ENCODE peak calls at places on chromosomes 3 and 15, in four cellular contexts. S, Z, X and T are unnamed samples.

GRCh38 chr3:190739726-190740230 is 122.7 kb downstream of the GMNC start:
- DNase-seq in X (no peak), Z (no peak), S (no peak), T (no peak)

GRCh38 chr3:11363732-11364131 is 91.5 kb downstream of the ATG7 start:
- DNase-seq in X (no peak), Z (no peak), S (no peak), T (no peak)

GRCh38 chr3:150005243-150006102 is 34.8 kb upstream of the PFN2 start:
- DNase-seq in Z (no peak), S (peak), X (no peak), T (no peak)

GRCh38 chr15:40928975-40929729 is at the start of gene DLL4:
- DNase-seq in Z (no peak), S (peak), X (peak), T (no peak)

GRCh38 chr3:151439652-151440125 is 21.2 kb downstream of the IGSF10 start:
- DNase-seq in Z (no peak), S (peak), X (no peak), T (no peak)

GRCh38 chr3:123816673-123817207 is 67.4 kb downstream of the MYLK start:
- DNase-seq in S (peak), Z (no peak), X (no peak), T (no peak)

GRCh38 chr3:144112036-144112435 is 140.4 kb downstream of the DIPK2A start:
- DNase-seq in Z (no peak), X (peak), S (peak), T (no peak)

GRCh38 chr3:23748398-23749110 is 57.2 kb upstream of the UBE2E1 start:
- DNase-seq in Z (no peak), X (no peak), S (no peak), T (no peak)

GRCh38 chr3:38543602-38544001 is 47.5 kb downstream of the EXOG start:
- DNase-seq in Z (no peak), S (no peak), X (no peak), T (no peak)

GRCh38 chr3:159857840-159858239 is 130.8 kb upstream of the IL12A start:
- DNase-seq in X (no peak), Z (no peak), S (no peak), T (no peak)
- H3K27ac ChIP-seq in X (no peak), Z (no peak), S (no peak), T (no peak)

GRCh38 chr15:29593086-29593485 is 229.2 kb downstream of the TJP1 start:
- DNase-seq in S (no peak), X (no peak), Z (no peak), T (no peak)

GRCh38 chr15:29600262-29600661 is 222.0 kb downstream of the TJP1 start:
- DNase-seq in X (no peak), S (no peak), Z (no peak), T (no peak)

GRCh38 chr15:29601811-29602210 is 220.5 kb downstream of the TJP1 start:
- DNase-seq in X (no peak), Z (no peak), S (peak), T (no peak)

GRCh38 chr15:29593629-29594028 is 228.6 kb downstream of the TJP1 start:
- DNase-seq in S (no peak), Z (no peak), X (no peak), T (no peak)

DNA sequence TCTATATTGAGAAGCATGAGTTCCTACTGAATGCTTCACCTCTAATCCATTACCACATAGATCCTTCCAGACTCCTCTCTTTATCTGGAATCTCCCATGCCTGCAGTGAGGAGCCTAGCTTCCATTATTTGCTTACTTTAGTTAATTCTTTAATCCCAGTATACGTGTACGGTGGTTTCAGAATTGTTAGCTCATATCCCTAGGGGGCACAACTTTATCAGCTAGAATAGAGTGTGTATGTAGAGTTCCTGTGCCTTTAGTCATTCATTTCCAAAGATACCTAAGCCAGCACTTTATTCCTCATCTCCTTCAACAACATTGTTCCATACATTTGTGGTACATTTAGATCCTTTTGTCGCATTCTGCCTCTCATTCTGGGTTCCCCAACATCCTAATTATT is 226.0 kb downstream of the TJP1 start:
- DNase-seq in S (peak), X (no peak), Z (no peak), T (no peak)
- TF ChIP-seq CTCF in S (no peak), X (no peak), Z (no peak), T (no peak)

GRCh38 chr3:57127849-57128566 is 37.1 kb downstream of the IL17RD start:
- DNase-seq in S (peak), Z (no peak), X (no peak), T (no peak)
- H3K4me3 ChIP-seq in S (no peak), Z (peak), X (peak), T (no peak)

DNA sequence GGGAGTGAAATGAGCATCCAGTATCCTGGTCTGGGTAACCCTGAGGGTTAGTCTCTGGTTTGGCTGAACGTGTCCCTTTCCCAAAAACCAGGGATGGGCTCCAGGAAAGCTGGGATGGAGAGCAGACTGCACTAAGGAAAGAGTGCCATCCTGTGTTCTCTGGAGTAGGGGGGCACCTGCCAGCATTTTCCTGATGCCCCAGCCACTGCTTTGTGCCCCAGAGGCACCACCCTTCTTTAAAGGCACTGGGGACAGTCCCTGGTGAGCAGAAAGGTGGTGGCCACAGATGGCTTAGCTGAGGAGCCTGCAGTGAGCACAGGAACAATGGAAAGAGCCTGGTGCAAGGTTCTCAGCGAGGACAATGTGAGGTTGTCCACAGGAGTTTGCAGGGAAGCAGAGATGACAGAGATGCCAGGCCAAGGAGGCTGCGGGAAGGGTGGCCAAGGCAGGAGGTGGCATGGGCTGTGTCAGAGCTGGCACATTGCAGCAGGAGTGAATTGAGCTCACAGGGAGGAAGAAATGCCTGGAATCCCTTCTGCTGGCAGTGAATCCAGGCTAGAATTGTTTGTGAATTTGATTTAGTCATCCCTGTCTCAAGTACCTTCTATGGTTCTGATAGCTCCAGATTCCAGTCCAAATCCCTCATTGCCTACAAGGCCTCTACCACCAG is 39.9 kb downstream of the AMOTL2 start:
- DNase-seq in S (peak), Z (no peak), X (no peak), T (no peak)
- H3K27ac ChIP-seq in S (peak), Z (peak), X (peak), T (peak)

DNA sequence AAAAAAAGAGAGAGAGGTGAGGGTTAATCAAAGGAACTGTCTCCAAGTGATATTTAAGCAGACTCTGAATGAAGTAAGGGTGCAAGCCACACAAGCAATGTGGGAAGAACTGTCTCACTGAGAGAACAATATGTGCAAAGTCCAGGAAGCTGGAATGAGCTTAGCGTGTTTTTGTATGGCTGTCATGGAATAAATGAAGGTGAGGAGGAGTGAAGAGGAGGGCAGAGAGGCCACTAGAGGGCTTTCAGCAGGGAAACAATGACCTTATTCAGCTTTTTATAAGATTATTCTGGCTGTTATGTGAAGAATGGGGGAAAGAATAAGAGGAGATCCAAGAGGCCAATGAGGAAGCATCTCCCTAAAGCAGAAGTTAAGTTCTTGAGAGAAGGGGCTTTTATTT is 86.9 kb upstream of the COL8A1 start:
- DNase-seq in S (no peak), X (no peak), Z (no peak), T (no peak)
- TF ChIP-seq CTCF in S (no peak), X (no peak), Z (no peak), T (no peak)

GRCh38 chr15:92833493-92834271 is 66.4 kb upstream of the CHD2 start:
- DNase-seq in X (no peak), Z (no peak), S (no peak), T (no peak)

GRCh38 chr15:92829875-92830274 is 70.2 kb upstream of the CHD2 start:
- DNase-seq in X (no peak), S (no peak), Z (no peak), T (no peak)

GRCh38 chr15:92832992-92833438 is 67.1 kb upstream of the CHD2 start:
- DNase-seq in X (no peak), Z (no peak), S (peak), T (no peak)

DNA sequence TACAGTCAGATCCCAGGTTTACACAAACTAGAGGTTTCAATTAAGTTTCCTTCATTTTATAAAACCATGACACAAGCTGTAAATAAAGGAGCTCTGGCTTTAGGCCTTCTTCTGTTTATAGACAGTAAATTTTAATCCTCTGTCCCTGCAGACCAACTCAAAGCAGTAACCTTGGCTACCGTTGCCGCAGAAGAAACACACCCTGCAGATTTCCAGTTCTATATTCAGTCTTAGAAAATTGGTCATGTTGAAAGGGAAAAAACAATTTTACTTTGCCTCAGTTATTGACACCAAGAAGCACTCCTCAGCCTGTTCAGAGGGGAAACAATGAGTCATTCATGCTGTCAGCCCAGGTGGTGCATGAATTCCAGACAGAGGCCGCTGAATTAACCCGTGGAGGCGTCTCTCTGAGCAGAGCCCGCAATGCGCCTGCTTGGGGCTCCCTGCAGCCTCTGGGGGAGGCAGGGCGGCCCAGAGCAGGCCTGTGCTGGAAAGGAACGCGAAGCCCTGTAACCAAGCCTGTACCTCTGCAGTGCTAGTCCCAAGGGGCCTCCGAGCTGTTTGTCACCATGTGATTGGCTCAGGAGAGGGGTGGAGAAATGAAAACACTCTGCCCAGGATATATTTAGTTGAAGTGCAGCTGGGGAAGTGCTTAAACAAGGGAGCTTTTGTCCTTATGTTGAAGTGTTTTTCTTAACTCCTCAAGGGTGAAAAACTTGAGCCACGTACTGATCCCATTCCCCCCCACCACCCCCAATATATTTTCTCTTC is 68.5 kb upstream of the CHD2 start:
- DNase-seq in Z (peak), S (peak), X (peak), T (peak)
- H3K4me3 ChIP-seq in Z (peak), S (no peak), X (peak), T (peak)

GRCh38 chr15:36449662-36450145 is 129.7 kb upstream of the CDIN1 start:
- DNase-seq in S (peak), X (no peak), Z (no peak), T (no peak)
- H3K27ac ChIP-seq in S (no peak), X (no peak), Z (no peak), T (no peak)